ENCODE peak calls at places on chromosomes 13 and 19, in six cellular contexts. One of them, this sample, is unnamed.
A peak's percentile ranks its signal among the peaks of the same experiment; 100 is the strongest.

GRCh38 chr13:29861694-29862110 is 11.3 kb upstream of the UBL3 start:
- DNase-seq in HepG2: peak; percentile 52
- DNase-seq in A549: peak; percentile 51
- DNase-seq in K562: no peak
- DNase-seq in endothelial cell of umbilical vein: no peak
- DNase-seq in GM12878: no peak
- DNase-seq in this sample: no peak

GRCh38 chr13:52969373-52969772 is 59.2 kb upstream of the OLFM4 start:
- DNase-seq in endothelial cell of umbilical vein: no peak
- DNase-seq in K562: no peak
- DNase-seq in HepG2: no peak
- DNase-seq in A549: no peak
- DNase-seq in GM12878: no peak
- DNase-seq in this sample: no peak

GRCh38 chr19:11729586-11729985 is 9.2 kb downstream of the ZNF823 start:
- DNase-seq in A549: no peak
- DNase-seq in GM12878: no peak
- DNase-seq in endothelial cell of umbilical vein: no peak
- DNase-seq in HepG2: no peak
- DNase-seq in K562: no peak
- DNase-seq in this sample: no peak

GRCh38 chr13:93689333-93689732 is 462.7 kb downstream of the GPC6 start:
- DNase-seq in GM12878: no peak
- DNase-seq in HepG2: no peak
- DNase-seq in A549: no peak
- DNase-seq in endothelial cell of umbilical vein: no peak
- DNase-seq in K562: no peak
- DNase-seq in this sample: no peak

GRCh38 chr13:73325351-73326214 is 266.8 kb downstream of the KLF5 start:
- DNase-seq in endothelial cell of umbilical vein: peak; percentile 2
- DNase-seq in GM12878: no peak
- DNase-seq in HepG2: peak; percentile 34
- DNase-seq in K562: no peak
- DNase-seq in A549: peak; percentile 49
- DNase-seq in this sample: no peak

GRCh38 chr13:29754486-29754806 is 96.0 kb downstream of the UBL3 start:
- DNase-seq in endothelial cell of umbilical vein: peak; percentile 17
- DNase-seq in HepG2: peak; percentile 47
- DNase-seq in GM12878: no peak
- DNase-seq in A549: peak; percentile 60
- DNase-seq in K562: no peak
- DNase-seq in this sample: peak; percentile 24

GRCh38 chr13:70108276-70108845 is at the start of gene KLHL1:
- DNase-seq in K562: no peak
- DNase-seq in A549: no peak
- DNase-seq in GM12878: no peak
- DNase-seq in HepG2: no peak
- DNase-seq in endothelial cell of umbilical vein: no peak
- DNase-seq in this sample: no peak

GRCh38 chr19:28148554-28148953 is 1064.4 kb downstream of the UQCRFS1 start:
- DNase-seq in endothelial cell of umbilical vein: no peak
- DNase-seq in HepG2: no peak
- DNase-seq in GM12878: no peak
- DNase-seq in K562: no peak
- DNase-seq in A549: no peak
- DNase-seq in this sample: peak; percentile 0

GRCh38 chr13:42484396-42484795 is 89.6 kb upstream of the TNFSF11 start:
- DNase-seq in GM12878: no peak
- DNase-seq in endothelial cell of umbilical vein: no peak
- DNase-seq in HepG2: no peak
- DNase-seq in A549: no peak
- DNase-seq in K562: no peak
- DNase-seq in this sample: no peak

GRCh38 chr19:16412596-16413355 is 59.0 kb downstream of the EPS15L1 start:
- DNase-seq in A549: no peak
- DNase-seq in HepG2: no peak
- DNase-seq in GM12878: no peak
- DNase-seq in endothelial cell of umbilical vein: no peak
- DNase-seq in K562: no peak
- DNase-seq in this sample: no peak

DNA sequence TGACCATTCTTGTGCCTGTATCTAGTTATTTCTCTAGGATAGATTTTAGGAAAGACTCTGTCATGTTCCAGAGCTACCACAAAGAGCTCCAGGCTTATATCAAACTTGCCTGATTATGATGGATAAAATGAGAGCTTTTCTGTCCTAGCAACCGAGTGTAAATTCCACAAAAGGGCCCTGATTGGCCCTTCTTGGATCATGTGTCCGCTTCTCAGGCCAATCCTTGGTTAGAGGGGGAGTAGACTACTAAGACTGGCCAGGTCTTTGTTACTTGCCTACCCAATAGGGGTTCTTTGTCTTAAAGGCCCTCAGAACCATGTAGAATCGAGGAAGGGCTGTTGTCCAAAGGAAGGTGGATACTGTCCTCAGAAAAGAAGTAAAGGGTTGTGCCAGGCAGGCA is 2.4 kb downstream of the DHX34 start:
- DNase-seq in GM12878: no peak
- DNase-seq in HepG2: peak; percentile 25
- DNase-seq in K562: no peak
- DNase-seq in endothelial cell of umbilical vein: peak; percentile 40
- DNase-seq in A549: peak; percentile 74
- DNase-seq in this sample: peak; percentile 77
- TF ChIP-seq MYC in GM12878: no peak
- TF ChIP-seq MYC in HepG2: no peak
- TF ChIP-seq MYC in K562: no peak
- TF ChIP-seq MYC in endothelial cell of umbilical vein: no peak
- TF ChIP-seq MYC in A549: no peak
- TF ChIP-seq MYC in this sample: peak; percentile 22

GRCh38 chr19:41991025-41991424 is 3.0 kb downstream of the ATP1A3 start:
- DNase-seq in GM12878: no peak
- DNase-seq in K562: no peak
- DNase-seq in endothelial cell of umbilical vein: no peak
- DNase-seq in A549: peak; percentile 51
- DNase-seq in HepG2: no peak
- DNase-seq in this sample: no peak
- TF ChIP-seq MYC in GM12878: no peak
- TF ChIP-seq MYC in K562: no peak
- TF ChIP-seq MYC in endothelial cell of umbilical vein: no peak
- TF ChIP-seq MYC in A549: no peak
- TF ChIP-seq MYC in HepG2: no peak
- TF ChIP-seq MYC in this sample: no peak

GRCh38 chr19:6233051-6233826 is 46.5 kb downstream of the MLLT1 start:
- DNase-seq in K562: no peak
- DNase-seq in A549: no peak
- DNase-seq in endothelial cell of umbilical vein: peak; percentile 71
- DNase-seq in HepG2: no peak
- DNase-seq in GM12878: no peak
- DNase-seq in this sample: peak; percentile 42
- TF ChIP-seq MYC in K562: no peak
- TF ChIP-seq MYC in A549: no peak
- TF ChIP-seq MYC in endothelial cell of umbilical vein: no peak
- TF ChIP-seq MYC in HepG2: no peak
- TF ChIP-seq MYC in GM12878: no peak
- TF ChIP-seq MYC in this sample: no peak

GRCh38 chr13:40161008-40161694 is 505.3 kb downstream of the FOXO1 start:
- DNase-seq in K562: no peak
- DNase-seq in HepG2: no peak
- DNase-seq in A549: no peak
- DNase-seq in endothelial cell of umbilical vein: no peak
- DNase-seq in GM12878: no peak
- DNase-seq in this sample: peak; percentile 76
- TF ChIP-seq MYC in K562: no peak
- TF ChIP-seq MYC in HepG2: no peak
- TF ChIP-seq MYC in A549: no peak
- TF ChIP-seq MYC in endothelial cell of umbilical vein: no peak
- TF ChIP-seq MYC in GM12878: no peak
- TF ChIP-seq MYC in this sample: peak; percentile 25

DNA sequence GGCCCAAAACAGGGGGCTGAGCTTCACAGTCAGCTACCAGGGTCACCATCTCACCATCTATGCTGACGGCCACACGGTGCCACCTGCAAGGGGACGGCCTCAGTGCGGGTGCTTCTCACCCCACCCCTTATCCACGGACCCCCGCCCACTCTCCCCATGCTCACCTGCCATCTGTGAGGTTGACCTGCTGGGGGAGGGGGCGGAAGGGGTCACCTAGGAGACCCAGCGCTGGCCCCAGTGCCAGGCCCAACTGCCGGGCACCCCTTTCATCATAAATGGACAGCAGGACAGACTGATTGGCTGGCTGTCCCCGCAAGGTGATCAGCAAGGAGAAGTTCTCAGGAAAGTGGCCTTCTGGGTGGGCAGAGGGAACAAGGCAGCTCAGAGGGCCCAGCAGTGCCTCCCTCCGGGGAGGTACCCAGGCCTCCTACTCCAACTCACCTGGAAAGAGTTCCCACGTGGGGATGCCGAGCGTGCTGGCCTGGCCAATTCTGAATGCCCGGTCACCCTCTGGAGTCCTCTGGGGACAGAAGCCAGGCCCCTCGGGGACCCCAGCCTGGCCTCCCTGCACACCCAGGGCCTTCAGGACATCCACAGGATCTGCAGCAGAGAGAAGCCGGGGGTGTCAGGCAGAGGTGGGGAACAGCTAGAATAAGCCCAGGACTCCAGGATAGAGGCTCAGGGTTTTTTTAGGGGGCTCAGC is 4.5 kb downstream of the COL5A3 start:
- DNase-seq in HepG2: no peak
- DNase-seq in A549: no peak
- DNase-seq in endothelial cell of umbilical vein: no peak
- DNase-seq in K562: no peak
- DNase-seq in GM12878: no peak
- DNase-seq in this sample: no peak
- TF ChIP-seq MYC in HepG2: no peak
- TF ChIP-seq MYC in A549: no peak
- TF ChIP-seq MYC in endothelial cell of umbilical vein: no peak
- TF ChIP-seq MYC in K562: no peak
- TF ChIP-seq MYC in GM12878: no peak
- TF ChIP-seq MYC in this sample: no peak

GRCh38 chr13:36417328-36417727 is 15.0 kb upstream of the CCNA1 start:
- DNase-seq in A549: no peak
- DNase-seq in K562: no peak
- DNase-seq in GM12878: no peak
- DNase-seq in HepG2: no peak
- DNase-seq in endothelial cell of umbilical vein: no peak
- DNase-seq in this sample: peak; percentile 72

GRCh38 chr13:36413161-36413560 is 19.1 kb upstream of the CCNA1 start:
- DNase-seq in K562: no peak
- DNase-seq in A549: no peak
- DNase-seq in HepG2: no peak
- DNase-seq in endothelial cell of umbilical vein: no peak
- DNase-seq in GM12878: no peak
- DNase-seq in this sample: no peak

GRCh38 chr13:36414461-36414860 is 17.8 kb upstream of the CCNA1 start:
- DNase-seq in K562: no peak
- DNase-seq in A549: no peak
- DNase-seq in endothelial cell of umbilical vein: no peak
- DNase-seq in GM12878: no peak
- DNase-seq in HepG2: no peak
- DNase-seq in this sample: peak; percentile 87

GRCh38 chr13:36418022-36418805 is 14.1 kb upstream of the CCNA1 start:
- DNase-seq in K562: no peak
- DNase-seq in endothelial cell of umbilical vein: peak; percentile 80
- DNase-seq in HepG2: no peak
- DNase-seq in GM12878: peak; percentile 32
- DNase-seq in A549: no peak
- DNase-seq in this sample: peak; percentile 97

DNA sequence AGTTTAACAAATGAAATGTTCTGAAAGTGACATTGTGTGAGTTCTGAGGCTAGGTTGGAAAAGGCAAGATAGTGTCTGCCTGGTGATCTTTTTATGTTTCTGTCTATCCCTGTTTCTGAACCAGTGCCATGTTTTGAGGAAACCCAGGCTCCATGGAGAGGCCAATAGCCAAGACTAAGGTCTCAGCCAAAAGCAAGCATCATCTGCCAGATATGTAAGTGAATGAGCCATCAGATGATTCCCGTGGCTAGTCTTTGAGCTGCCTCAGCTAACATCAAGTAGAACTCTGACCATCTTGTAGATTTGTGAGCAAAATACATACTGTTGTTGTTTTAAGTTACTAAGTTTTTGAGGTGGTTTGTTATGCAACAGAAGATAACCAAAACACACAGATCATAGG is 19.6 kb upstream of the CCNA1 start:
- DNase-seq in HepG2: no peak
- DNase-seq in K562: no peak
- DNase-seq in GM12878: no peak
- DNase-seq in endothelial cell of umbilical vein: no peak
- DNase-seq in A549: no peak
- DNase-seq in this sample: no peak
- TF ChIP-seq MYC in HepG2: no peak
- TF ChIP-seq MYC in K562: no peak
- TF ChIP-seq MYC in GM12878: no peak
- TF ChIP-seq MYC in endothelial cell of umbilical vein: no peak
- TF ChIP-seq MYC in A549: no peak
- TF ChIP-seq MYC in this sample: no peak

DNA sequence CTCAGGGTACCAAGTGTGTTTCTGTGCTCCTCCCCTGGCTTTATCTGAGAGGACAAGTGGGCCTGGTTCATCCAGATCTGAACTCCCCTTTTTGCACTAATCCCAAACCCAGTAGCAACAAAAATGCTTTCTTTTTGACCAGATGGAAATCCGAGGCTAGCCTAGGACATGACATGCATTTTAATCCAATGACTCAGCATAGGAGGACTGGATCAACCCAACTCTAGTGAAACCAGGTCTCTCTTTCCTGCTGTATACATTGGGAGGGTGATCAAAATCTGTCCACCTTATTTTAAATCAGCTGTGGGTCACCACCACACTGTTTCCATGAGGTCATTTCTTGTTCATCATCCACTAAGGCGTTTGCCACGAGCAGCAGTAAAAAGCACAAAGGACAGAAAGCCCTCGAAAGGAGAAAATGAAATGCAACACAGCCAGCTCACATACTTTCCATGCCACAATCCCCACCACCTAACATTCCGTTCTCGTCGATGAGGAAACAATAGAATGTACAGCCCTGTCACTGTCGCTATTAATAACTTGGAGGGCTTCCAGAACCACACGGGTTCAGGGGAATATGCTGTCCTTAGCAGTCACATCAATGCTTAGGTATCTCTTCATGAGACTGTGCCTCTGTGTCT is 543.0 kb downstream of the IRS2 start:
- DNase-seq in HepG2: no peak
- DNase-seq in K562: no peak
- DNase-seq in endothelial cell of umbilical vein: peak; percentile 78
- DNase-seq in A549: peak; percentile 64
- DNase-seq in GM12878: no peak
- DNase-seq in this sample: no peak
- TF ChIP-seq MYC in HepG2: no peak
- TF ChIP-seq MYC in K562: no peak
- TF ChIP-seq MYC in endothelial cell of umbilical vein: no peak
- TF ChIP-seq MYC in A549: no peak
- TF ChIP-seq MYC in GM12878: no peak
- TF ChIP-seq MYC in this sample: no peak

This sample was measured in NB4.